ENCODE peak calls at places on chromosomes 11 and 22, in ten cellular contexts. One of them, this sample, is unnamed. For H3K9me3, the result is how much of the 10 kb centered on the place peaks cover.

GRCh38 chr22:23825246-23825905 is 13.4 kb downstream of the DERL3 start:
- DNase-seq in tibial nerve: no peak
- DNase-seq in gastrocnemius medialis: no peak
- DNase-seq in IMR-90: no peak
- DNase-seq in left lung: no peak
- DNase-seq in cardiac muscle cell: no peak
- DNase-seq in kidney: peak
- DNase-seq in WERI-Rb-1: no peak
- DNase-seq in ascending aorta: peak
- DNase-seq in HCT116: no peak
- DNase-seq in this sample: no peak

GRCh38 chr22:45616432-45616831 is 55.2 kb upstream of the ATXN10 start:
- DNase-seq in tibial nerve: no peak
- DNase-seq in gastrocnemius medialis: no peak
- DNase-seq in IMR-90: no peak
- DNase-seq in left lung: no peak
- DNase-seq in cardiac muscle cell: no peak
- DNase-seq in kidney: no peak
- DNase-seq in WERI-Rb-1: no peak
- DNase-seq in ascending aorta: no peak
- DNase-seq in HCT116: no peak
- DNase-seq in this sample: no peak

GRCh38 chr11:119061256-119061655 is 4.3 kb upstream of the HYOU1 start:
- DNase-seq in tibial nerve: no peak
- DNase-seq in gastrocnemius medialis: no peak
- DNase-seq in IMR-90: no peak
- DNase-seq in left lung: no peak
- DNase-seq in cardiac muscle cell: no peak
- DNase-seq in kidney: no peak
- DNase-seq in WERI-Rb-1: no peak
- DNase-seq in ascending aorta: no peak
- DNase-seq in HCT116: no peak
- DNase-seq in this sample: no peak

GRCh38 chr11:12706531-12707499 is 32.6 kb downstream of the TEAD1 start:
- DNase-seq in tibial nerve: no peak
- DNase-seq in gastrocnemius medialis: no peak
- DNase-seq in IMR-90: no peak
- DNase-seq in left lung: no peak
- DNase-seq in cardiac muscle cell: peak
- DNase-seq in kidney: peak
- DNase-seq in WERI-Rb-1: no peak
- DNase-seq in ascending aorta: no peak
- DNase-seq in HCT116: no peak
- DNase-seq in this sample: no peak

GRCh38 chr22:50236731-50237409 is 8.0 kb downstream of the TUBGCP6 start:
- DNase-seq in tibial nerve: no peak
- DNase-seq in gastrocnemius medialis: no peak
- DNase-seq in IMR-90: peak
- DNase-seq in left lung: no peak
- DNase-seq in cardiac muscle cell: no peak
- DNase-seq in kidney: peak
- DNase-seq in WERI-Rb-1: peak
- DNase-seq in ascending aorta: no peak
- DNase-seq in HCT116: no peak
- DNase-seq in this sample: no peak

GRCh38 chr11:118051611-118052461 is 25.0 kb upstream of the TMPRSS4 start:
- DNase-seq in tibial nerve: no peak
- DNase-seq in gastrocnemius medialis: no peak
- DNase-seq in IMR-90: no peak
- DNase-seq in left lung: no peak
- DNase-seq in cardiac muscle cell: no peak
- DNase-seq in kidney: no peak
- DNase-seq in WERI-Rb-1: no peak
- DNase-seq in ascending aorta: peak
- DNase-seq in HCT116: no peak
- DNase-seq in this sample: peak

GRCh38 chr22:36432592-36433317 is 45.0 kb upstream of the MYH9 start:
- DNase-seq in tibial nerve: no peak
- DNase-seq in gastrocnemius medialis: no peak
- DNase-seq in IMR-90: no peak
- DNase-seq in left lung: no peak
- DNase-seq in cardiac muscle cell: peak
- DNase-seq in kidney: no peak
- DNase-seq in WERI-Rb-1: no peak
- DNase-seq in ascending aorta: no peak
- DNase-seq in HCT116: no peak
- DNase-seq in this sample: no peak

GRCh38 chr22:38766076-38766777 is 10.4 kb upstream of the SUN2 start:
- DNase-seq in tibial nerve: peak
- DNase-seq in gastrocnemius medialis: peak
- DNase-seq in IMR-90: peak
- DNase-seq in left lung: no peak
- DNase-seq in cardiac muscle cell: peak
- DNase-seq in kidney: no peak
- DNase-seq in WERI-Rb-1: peak
- DNase-seq in ascending aorta: no peak
- DNase-seq in HCT116: peak
- DNase-seq in this sample: peak

GRCh38 chr11:125514336-125515101 is 18.5 kb upstream of the FEZ1 start:
- DNase-seq in tibial nerve: no peak
- DNase-seq in gastrocnemius medialis: no peak
- DNase-seq in IMR-90: peak
- DNase-seq in left lung: peak
- DNase-seq in cardiac muscle cell: no peak
- DNase-seq in kidney: no peak
- DNase-seq in WERI-Rb-1: no peak
- DNase-seq in ascending aorta: no peak
- DNase-seq in HCT116: no peak
- DNase-seq in this sample: peak

GRCh38 chr22:39610766-39611165 is 40.2 kb downstream of the CACNA1I start:
- DNase-seq in tibial nerve: no peak
- DNase-seq in gastrocnemius medialis: no peak
- DNase-seq in IMR-90: no peak
- DNase-seq in left lung: no peak
- DNase-seq in cardiac muscle cell: no peak
- DNase-seq in kidney: no peak
- DNase-seq in WERI-Rb-1: no peak
- DNase-seq in ascending aorta: no peak
- DNase-seq in HCT116: no peak
- DNase-seq in this sample: no peak

GRCh38 chr11:27218498-27219038 is 144.4 kb downstream of the CCDC34 start:
- DNase-seq in tibial nerve: no peak
- DNase-seq in gastrocnemius medialis: no peak
- DNase-seq in IMR-90: peak
- DNase-seq in left lung: no peak
- DNase-seq in cardiac muscle cell: no peak
- DNase-seq in kidney: no peak
- DNase-seq in WERI-Rb-1: no peak
- DNase-seq in ascending aorta: no peak
- DNase-seq in HCT116: no peak
- DNase-seq in this sample: no peak

DNA sequence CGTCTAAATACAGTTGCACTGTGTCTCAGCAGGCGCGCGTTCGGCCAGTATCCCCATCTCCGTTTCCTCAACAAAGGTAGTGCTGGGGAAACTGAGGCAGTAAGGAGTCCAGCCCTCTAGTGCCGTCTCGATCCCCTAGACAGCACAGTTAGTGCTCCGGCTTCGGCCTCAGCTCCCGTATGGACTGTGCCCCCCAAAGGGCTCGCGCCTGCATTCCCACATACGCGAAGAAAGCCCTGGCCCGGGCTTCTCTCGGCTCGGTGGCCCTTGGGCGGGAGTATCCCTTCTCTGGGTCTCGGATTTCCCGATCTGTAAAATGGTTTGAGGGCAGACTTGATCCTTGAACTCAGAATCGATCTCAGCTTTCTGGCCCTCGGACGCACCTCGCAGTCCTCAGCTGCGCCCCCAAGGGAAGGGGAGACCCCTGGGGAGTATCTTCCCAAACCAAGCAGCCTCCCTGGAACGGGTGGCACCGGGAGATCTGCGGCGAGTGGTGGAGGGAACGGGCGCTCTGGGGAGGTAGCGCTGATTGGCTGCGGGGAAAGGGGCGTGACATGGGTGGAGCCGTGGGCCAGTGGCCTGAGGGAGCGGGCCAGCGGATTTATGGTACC is 759 bp upstream of the PEX16 start:
- DNase-seq in tibial nerve: peak
- DNase-seq in gastrocnemius medialis: peak
- DNase-seq in IMR-90: peak
- DNase-seq in left lung: peak
- DNase-seq in cardiac muscle cell: peak
- DNase-seq in kidney: peak
- DNase-seq in WERI-Rb-1: peak
- DNase-seq in ascending aorta: peak
- DNase-seq in HCT116: no peak
- DNase-seq in this sample: peak
- H3K27ac ChIP-seq in tibial nerve: peak
- H3K27ac ChIP-seq in gastrocnemius medialis: peak
- H3K27ac ChIP-seq in IMR-90: peak
- H3K27ac ChIP-seq in left lung: peak
- H3K27ac ChIP-seq in cardiac muscle cell: peak
- H3K27ac ChIP-seq in kidney: peak
- H3K27ac ChIP-seq in WERI-Rb-1: peak
- H3K27ac ChIP-seq in ascending aorta: peak
- H3K27ac ChIP-seq in HCT116: peak
- H3K27ac ChIP-seq in this sample: peak

GRCh38 chr11:828501-829115 is 889 bp downstream of the CRACR2B start:
- DNase-seq in tibial nerve: no peak
- DNase-seq in gastrocnemius medialis: no peak
- DNase-seq in IMR-90: no peak
- DNase-seq in left lung: no peak
- DNase-seq in cardiac muscle cell: no peak
- DNase-seq in kidney: no peak
- DNase-seq in WERI-Rb-1: peak
- DNase-seq in ascending aorta: no peak
- DNase-seq in HCT116: no peak
- DNase-seq in this sample: no peak
- H3K4me3 ChIP-seq in tibial nerve: no peak
- H3K4me3 ChIP-seq in gastrocnemius medialis: no peak
- H3K4me3 ChIP-seq in IMR-90: no peak
- H3K4me3 ChIP-seq in left lung: peak
- H3K4me3 ChIP-seq in cardiac muscle cell: no peak
- H3K4me3 ChIP-seq in kidney: no peak
- H3K4me3 ChIP-seq in WERI-Rb-1: peak
- H3K4me3 ChIP-seq in ascending aorta: no peak
- H3K4me3 ChIP-seq in HCT116: no peak
- H3K4me3 ChIP-seq in this sample: no peak

GRCh38 chr11:17375547-17375946 is 12.9 kb downstream of the KCNJ11 start:
- DNase-seq in tibial nerve: no peak
- DNase-seq in gastrocnemius medialis: no peak
- DNase-seq in IMR-90: no peak
- DNase-seq in left lung: no peak
- DNase-seq in cardiac muscle cell: no peak
- DNase-seq in kidney: no peak
- DNase-seq in WERI-Rb-1: no peak
- DNase-seq in ascending aorta: no peak
- DNase-seq in HCT116: no peak
- DNase-seq in this sample: no peak
- H3K9me3 ChIP-seq in tibial nerve: under half
- H3K9me3 ChIP-seq in gastrocnemius medialis: under half
- H3K9me3 ChIP-seq in IMR-90: under half
- H3K9me3 ChIP-seq in left lung: under half
- H3K9me3 ChIP-seq in cardiac muscle cell: under half
- H3K9me3 ChIP-seq in kidney: under half
- H3K9me3 ChIP-seq in WERI-Rb-1: under half
- H3K9me3 ChIP-seq in ascending aorta: under half
- H3K9me3 ChIP-seq in HCT116: under half
- H3K9me3 ChIP-seq in this sample: under half

DNA sequence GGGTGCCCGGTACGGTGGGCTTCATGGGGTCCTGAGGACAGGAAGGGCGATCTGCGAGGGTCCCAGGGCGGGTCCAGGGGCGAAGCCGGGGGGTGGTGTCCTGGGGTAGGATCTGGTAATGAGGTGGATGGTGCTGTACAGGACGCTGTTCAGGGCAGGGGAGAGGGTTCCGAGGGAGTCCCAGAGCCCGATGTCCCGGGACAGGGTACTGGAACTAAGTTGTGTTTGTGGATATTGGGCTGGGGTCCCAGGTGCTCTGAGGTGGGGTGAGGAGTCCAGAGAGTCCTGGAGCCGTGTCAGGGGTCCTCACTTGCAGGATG is 426 bp downstream of the LZTR1 start:
- DNase-seq in tibial nerve: no peak
- DNase-seq in gastrocnemius medialis: no peak
- DNase-seq in IMR-90: no peak
- DNase-seq in left lung: no peak
- DNase-seq in cardiac muscle cell: no peak
- DNase-seq in kidney: no peak
- DNase-seq in WERI-Rb-1: no peak
- DNase-seq in ascending aorta: no peak
- DNase-seq in HCT116: no peak
- DNase-seq in this sample: no peak
- H3K27ac ChIP-seq in tibial nerve: peak
- H3K27ac ChIP-seq in gastrocnemius medialis: peak
- H3K27ac ChIP-seq in IMR-90: peak
- H3K27ac ChIP-seq in left lung: peak
- H3K27ac ChIP-seq in cardiac muscle cell: no peak
- H3K27ac ChIP-seq in kidney: no peak
- H3K27ac ChIP-seq in WERI-Rb-1: peak
- H3K27ac ChIP-seq in ascending aorta: peak
- H3K27ac ChIP-seq in HCT116: peak
- H3K27ac ChIP-seq in this sample: peak

GRCh38 chr11:92861641-92862040 is 107.8 kb upstream of the MTNR1B start:
- DNase-seq in tibial nerve: no peak
- DNase-seq in gastrocnemius medialis: no peak
- DNase-seq in IMR-90: no peak
- DNase-seq in left lung: no peak
- DNase-seq in cardiac muscle cell: no peak
- DNase-seq in kidney: no peak
- DNase-seq in WERI-Rb-1: no peak
- DNase-seq in ascending aorta: no peak
- DNase-seq in HCT116: no peak
- DNase-seq in this sample: no peak

GRCh38 chr11:92854162-92854561 is 115.3 kb upstream of the MTNR1B start:
- DNase-seq in tibial nerve: no peak
- DNase-seq in gastrocnemius medialis: no peak
- DNase-seq in IMR-90: no peak
- DNase-seq in left lung: no peak
- DNase-seq in cardiac muscle cell: no peak
- DNase-seq in kidney: peak
- DNase-seq in WERI-Rb-1: no peak
- DNase-seq in ascending aorta: no peak
- DNase-seq in HCT116: no peak
- DNase-seq in this sample: no peak

GRCh38 chr11:92854952-92855351 is 114.5 kb upstream of the MTNR1B start:
- DNase-seq in tibial nerve: no peak
- DNase-seq in gastrocnemius medialis: no peak
- DNase-seq in IMR-90: no peak
- DNase-seq in left lung: no peak
- DNase-seq in cardiac muscle cell: no peak
- DNase-seq in kidney: no peak
- DNase-seq in WERI-Rb-1: no peak
- DNase-seq in ascending aorta: no peak
- DNase-seq in HCT116: no peak
- DNase-seq in this sample: no peak

DNA sequence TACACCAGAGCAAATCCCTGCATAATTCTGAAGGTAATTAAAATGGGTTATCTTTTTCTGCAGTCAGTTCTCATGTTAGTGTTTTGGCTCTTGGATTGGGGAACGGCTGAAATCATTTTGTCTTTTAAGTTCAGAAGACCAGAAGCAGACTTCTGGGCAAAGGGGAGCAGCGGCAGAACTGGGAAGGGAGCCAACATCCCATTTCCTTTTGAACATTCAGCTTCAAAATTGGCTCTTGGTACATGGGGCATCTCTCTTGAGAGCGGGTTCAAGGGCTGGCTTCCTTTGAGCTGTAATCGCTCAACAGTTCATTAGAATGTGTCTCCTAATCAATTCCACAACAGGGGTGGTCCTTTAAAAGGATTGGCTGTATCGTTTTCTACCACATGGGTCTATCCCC is 110.2 kb upstream of the MTNR1B start:
- DNase-seq in tibial nerve: no peak
- DNase-seq in gastrocnemius medialis: no peak
- DNase-seq in IMR-90: no peak
- DNase-seq in left lung: no peak
- DNase-seq in cardiac muscle cell: no peak
- DNase-seq in kidney: no peak
- DNase-seq in WERI-Rb-1: no peak
- DNase-seq in ascending aorta: no peak
- DNase-seq in HCT116: no peak
- DNase-seq in this sample: no peak
- H3K4me3 ChIP-seq in tibial nerve: no peak
- H3K4me3 ChIP-seq in gastrocnemius medialis: no peak
- H3K4me3 ChIP-seq in IMR-90: no peak
- H3K4me3 ChIP-seq in left lung: no peak
- H3K4me3 ChIP-seq in cardiac muscle cell: no peak
- H3K4me3 ChIP-seq in kidney: no peak
- H3K4me3 ChIP-seq in WERI-Rb-1: no peak
- H3K4me3 ChIP-seq in ascending aorta: no peak
- H3K4me3 ChIP-seq in HCT116: no peak
- H3K4me3 ChIP-seq in this sample: no peak